ENCODE peak calls at places on chromosomes 3 and 15, in nine cellular contexts. One of them, this sample, is unnamed.

GRCh38 chr3:114411811-114412803 is 118.3 kb downstream of the TIGIT start:
- DNase-seq in CD4-positive, alpha-beta T cell: no peak
- DNase-seq in fibroblast of pulmonary artery: peak
- DNase-seq in psoas muscle: peak
- DNase-seq in GM20000: no peak
- DNase-seq in neural progenitor cell: no peak
- DNase-seq in endothelial cell: no peak
- DNase-seq in A549: peak
- DNase-seq in lower lobe of right lung: no peak
- DNase-seq in this sample: peak

GRCh38 chr3:46348811-46349482 is 5.0 kb upstream of the CCR2 start:
- DNase-seq in CD4-positive, alpha-beta T cell: no peak
- DNase-seq in A549: no peak
- DNase-seq in fibroblast of pulmonary artery: no peak
- DNase-seq in endothelial cell: no peak
- DNase-seq in GM20000: no peak
- DNase-seq in psoas muscle: no peak
- DNase-seq in neural progenitor cell: no peak
- DNase-seq in lower lobe of right lung: no peak
- DNase-seq in this sample: no peak

GRCh38 chr3:182626484-182627467 is 166.5 kb upstream of the ATP11B start:
- DNase-seq in lower lobe of right lung: no peak
- DNase-seq in A549: no peak
- DNase-seq in endothelial cell: no peak
- DNase-seq in neural progenitor cell: no peak
- DNase-seq in psoas muscle: no peak
- DNase-seq in GM20000: no peak
- DNase-seq in CD4-positive, alpha-beta T cell: no peak
- DNase-seq in fibroblast of pulmonary artery: no peak
- DNase-seq in this sample: no peak

GRCh38 chr3:65664436-65664835 is 374.3 kb downstream of the MAGI1 start:
- DNase-seq in A549: no peak
- DNase-seq in neural progenitor cell: no peak
- DNase-seq in GM20000: no peak
- DNase-seq in CD4-positive, alpha-beta T cell: no peak
- DNase-seq in lower lobe of right lung: no peak
- DNase-seq in endothelial cell: no peak
- DNase-seq in fibroblast of pulmonary artery: no peak
- DNase-seq in psoas muscle: no peak
- DNase-seq in this sample: no peak

GRCh38 chr3:186519021-186519658 is 25.0 kb downstream of the CRYGS start:
- DNase-seq in neural progenitor cell: no peak
- DNase-seq in endothelial cell: no peak
- DNase-seq in psoas muscle: no peak
- DNase-seq in fibroblast of pulmonary artery: no peak
- DNase-seq in lower lobe of right lung: no peak
- DNase-seq in A549: no peak
- DNase-seq in GM20000: no peak
- DNase-seq in CD4-positive, alpha-beta T cell: peak
- DNase-seq in this sample: no peak

GRCh38 chr15:67806539-67806935 is 18.8 kb upstream of the SKOR1 start:
- DNase-seq in neural progenitor cell: no peak
- DNase-seq in GM20000: no peak
- DNase-seq in A549: no peak
- DNase-seq in lower lobe of right lung: no peak
- DNase-seq in CD4-positive, alpha-beta T cell: no peak
- DNase-seq in endothelial cell: no peak
- DNase-seq in psoas muscle: no peak
- DNase-seq in fibroblast of pulmonary artery: no peak
- DNase-seq in this sample: no peak

GRCh38 chr15:37246856-37247255 is 146.5 kb upstream of the MEIS2 start:
- DNase-seq in fibroblast of pulmonary artery: no peak
- DNase-seq in endothelial cell: no peak
- DNase-seq in GM20000: no peak
- DNase-seq in CD4-positive, alpha-beta T cell: no peak
- DNase-seq in lower lobe of right lung: no peak
- DNase-seq in psoas muscle: no peak
- DNase-seq in A549: no peak
- DNase-seq in neural progenitor cell: peak
- DNase-seq in this sample: no peak

GRCh38 chr3:193731656-193732055 is 138.6 kb downstream of the OPA1 start:
- DNase-seq in psoas muscle: no peak
- DNase-seq in fibroblast of pulmonary artery: no peak
- DNase-seq in lower lobe of right lung: no peak
- DNase-seq in A549: no peak
- DNase-seq in neural progenitor cell: no peak
- DNase-seq in GM20000: no peak
- DNase-seq in CD4-positive, alpha-beta T cell: no peak
- DNase-seq in endothelial cell: no peak
- DNase-seq in this sample: no peak

GRCh38 chr15:83571820-83572707 is 81.9 kb upstream of the ADAMTSL3 start:
- DNase-seq in A549: peak
- DNase-seq in endothelial cell: no peak
- DNase-seq in GM20000: peak
- DNase-seq in CD4-positive, alpha-beta T cell: no peak
- DNase-seq in lower lobe of right lung: no peak
- DNase-seq in psoas muscle: no peak
- DNase-seq in neural progenitor cell: peak
- DNase-seq in fibroblast of pulmonary artery: peak
- DNase-seq in this sample: peak

GRCh38 chr3:44802006-44802405 is 40.4 kb downstream of the KIF15 start:
- DNase-seq in A549: no peak
- DNase-seq in psoas muscle: no peak
- DNase-seq in endothelial cell: no peak
- DNase-seq in lower lobe of right lung: no peak
- DNase-seq in GM20000: no peak
- DNase-seq in fibroblast of pulmonary artery: no peak
- DNase-seq in CD4-positive, alpha-beta T cell: no peak
- DNase-seq in neural progenitor cell: no peak
- DNase-seq in this sample: no peak

GRCh38 chr3:44803298-44803697 is 41.7 kb downstream of the KIF15 start:
- DNase-seq in fibroblast of pulmonary artery: no peak
- DNase-seq in CD4-positive, alpha-beta T cell: no peak
- DNase-seq in psoas muscle: no peak
- DNase-seq in GM20000: no peak
- DNase-seq in endothelial cell: no peak
- DNase-seq in neural progenitor cell: no peak
- DNase-seq in lower lobe of right lung: no peak
- DNase-seq in A549: no peak
- DNase-seq in this sample: no peak

DNA sequence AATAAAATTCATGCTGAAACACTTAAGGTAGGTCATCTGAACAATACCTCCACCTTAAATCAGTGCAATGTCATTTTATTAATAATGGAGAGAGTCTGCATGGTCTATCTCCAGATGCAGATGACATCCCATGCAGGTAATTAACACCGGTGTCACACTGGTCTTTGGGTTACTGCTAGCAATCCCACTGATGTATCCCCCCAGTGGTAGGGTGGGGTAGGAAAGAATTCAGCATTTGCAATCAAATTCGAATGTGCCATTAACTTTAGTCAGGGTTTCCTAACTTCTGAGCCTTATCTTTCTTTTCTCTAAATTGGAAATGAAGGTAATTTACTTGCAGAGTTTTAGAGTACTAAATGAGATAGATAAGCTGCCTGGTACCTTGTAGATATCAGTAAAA is 44.4 kb downstream of the KIF15 start:
- DNase-seq in neural progenitor cell: no peak
- DNase-seq in psoas muscle: no peak
- DNase-seq in CD4-positive, alpha-beta T cell: no peak
- DNase-seq in lower lobe of right lung: no peak
- DNase-seq in A549: no peak
- DNase-seq in fibroblast of pulmonary artery: no peak
- DNase-seq in GM20000: no peak
- DNase-seq in endothelial cell: no peak
- DNase-seq in this sample: no peak
- TF ChIP-seq CTCF in neural progenitor cell: no peak
- TF ChIP-seq CTCF in psoas muscle: no peak
- TF ChIP-seq CTCF in CD4-positive, alpha-beta T cell: no peak
- TF ChIP-seq CTCF in lower lobe of right lung: no peak
- TF ChIP-seq CTCF in A549: no peak
- TF ChIP-seq CTCF in fibroblast of pulmonary artery: no peak
- TF ChIP-seq CTCF in GM20000: no peak
- TF ChIP-seq CTCF in endothelial cell: no peak
- TF ChIP-seq CTCF in this sample: no peak

GRCh38 chr15:49215768-49216739 is 46.0 kb downstream of the GALK2 start:
- DNase-seq in CD4-positive, alpha-beta T cell: no peak
- DNase-seq in lower lobe of right lung: peak
- DNase-seq in A549: peak
- DNase-seq in endothelial cell: no peak
- DNase-seq in GM20000: peak
- DNase-seq in psoas muscle: no peak
- DNase-seq in fibroblast of pulmonary artery: no peak
- DNase-seq in neural progenitor cell: peak
- DNase-seq in this sample: peak
- TF ChIP-seq CTCF in CD4-positive, alpha-beta T cell: no peak
- TF ChIP-seq CTCF in lower lobe of right lung: peak
- TF ChIP-seq CTCF in A549: no peak
- TF ChIP-seq CTCF in endothelial cell: no peak
- TF ChIP-seq CTCF in GM20000: no peak
- TF ChIP-seq CTCF in psoas muscle: peak
- TF ChIP-seq CTCF in fibroblast of pulmonary artery: no peak
- TF ChIP-seq CTCF in neural progenitor cell: peak
- TF ChIP-seq CTCF in this sample: peak

GRCh38 chr3:40108643-40109042 is 200.9 kb upstream of the EIF1B start:
- DNase-seq in endothelial cell: no peak
- DNase-seq in fibroblast of pulmonary artery: no peak
- DNase-seq in lower lobe of right lung: no peak
- DNase-seq in GM20000: no peak
- DNase-seq in A549: no peak
- DNase-seq in psoas muscle: no peak
- DNase-seq in CD4-positive, alpha-beta T cell: no peak
- DNase-seq in neural progenitor cell: no peak
- DNase-seq in this sample: no peak

GRCh38 chr3:40104441-40104840 is 205.1 kb upstream of the EIF1B start:
- DNase-seq in lower lobe of right lung: no peak
- DNase-seq in psoas muscle: no peak
- DNase-seq in fibroblast of pulmonary artery: no peak
- DNase-seq in endothelial cell: no peak
- DNase-seq in neural progenitor cell: no peak
- DNase-seq in A549: no peak
- DNase-seq in CD4-positive, alpha-beta T cell: no peak
- DNase-seq in GM20000: no peak
- DNase-seq in this sample: no peak

GRCh38 chr3:40109641-40110490 is 199.6 kb upstream of the EIF1B start:
- DNase-seq in fibroblast of pulmonary artery: no peak
- DNase-seq in GM20000: no peak
- DNase-seq in psoas muscle: no peak
- DNase-seq in neural progenitor cell: peak
- DNase-seq in CD4-positive, alpha-beta T cell: no peak
- DNase-seq in lower lobe of right lung: no peak
- DNase-seq in endothelial cell: peak
- DNase-seq in A549: no peak
- DNase-seq in this sample: no peak
- TF ChIP-seq CTCF in fibroblast of pulmonary artery: peak
- TF ChIP-seq CTCF in GM20000: no peak
- TF ChIP-seq CTCF in psoas muscle: no peak
- TF ChIP-seq CTCF in neural progenitor cell: peak
- TF ChIP-seq CTCF in CD4-positive, alpha-beta T cell: no peak
- TF ChIP-seq CTCF in lower lobe of right lung: no peak
- TF ChIP-seq CTCF in endothelial cell: peak
- TF ChIP-seq CTCF in A549: no peak
- TF ChIP-seq CTCF in this sample: no peak

DNA sequence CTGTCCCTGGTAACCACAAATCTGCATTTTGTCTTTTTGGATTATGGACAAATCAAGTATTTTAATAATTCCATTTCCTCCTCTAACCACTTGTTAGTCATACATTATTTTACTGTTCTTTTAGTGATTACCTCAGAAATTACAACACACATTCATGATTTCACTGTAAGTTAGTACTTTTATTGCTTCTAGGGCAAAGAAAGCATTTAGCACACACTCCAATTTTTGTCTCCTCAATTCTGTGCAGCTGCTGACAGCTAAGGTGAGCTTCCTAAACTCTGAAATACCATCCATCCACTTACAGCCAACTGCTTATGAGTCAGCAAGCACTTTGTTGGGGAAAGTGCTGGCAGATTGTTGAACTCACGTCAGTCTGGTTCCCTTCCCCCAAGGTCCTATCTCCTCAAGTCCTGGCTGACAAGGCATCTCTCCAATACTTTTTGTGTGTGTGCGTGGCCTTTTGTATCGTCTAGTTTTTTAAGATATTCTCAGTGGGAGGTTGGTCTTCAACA is 49.4 kb upstream of the TNFAIP8L3 start:
- DNase-seq in fibroblast of pulmonary artery: peak
- DNase-seq in neural progenitor cell: no peak
- DNase-seq in psoas muscle: no peak
- DNase-seq in GM20000: no peak
- DNase-seq in endothelial cell: no peak
- DNase-seq in lower lobe of right lung: no peak
- DNase-seq in A549: peak
- DNase-seq in CD4-positive, alpha-beta T cell: no peak
- DNase-seq in this sample: no peak
- TF ChIP-seq CTCF in fibroblast of pulmonary artery: no peak
- TF ChIP-seq CTCF in neural progenitor cell: no peak
- TF ChIP-seq CTCF in psoas muscle: no peak
- TF ChIP-seq CTCF in GM20000: no peak
- TF ChIP-seq CTCF in endothelial cell: no peak
- TF ChIP-seq CTCF in lower lobe of right lung: no peak
- TF ChIP-seq CTCF in A549: no peak
- TF ChIP-seq CTCF in CD4-positive, alpha-beta T cell: no peak
- TF ChIP-seq CTCF in this sample: no peak

DNA sequence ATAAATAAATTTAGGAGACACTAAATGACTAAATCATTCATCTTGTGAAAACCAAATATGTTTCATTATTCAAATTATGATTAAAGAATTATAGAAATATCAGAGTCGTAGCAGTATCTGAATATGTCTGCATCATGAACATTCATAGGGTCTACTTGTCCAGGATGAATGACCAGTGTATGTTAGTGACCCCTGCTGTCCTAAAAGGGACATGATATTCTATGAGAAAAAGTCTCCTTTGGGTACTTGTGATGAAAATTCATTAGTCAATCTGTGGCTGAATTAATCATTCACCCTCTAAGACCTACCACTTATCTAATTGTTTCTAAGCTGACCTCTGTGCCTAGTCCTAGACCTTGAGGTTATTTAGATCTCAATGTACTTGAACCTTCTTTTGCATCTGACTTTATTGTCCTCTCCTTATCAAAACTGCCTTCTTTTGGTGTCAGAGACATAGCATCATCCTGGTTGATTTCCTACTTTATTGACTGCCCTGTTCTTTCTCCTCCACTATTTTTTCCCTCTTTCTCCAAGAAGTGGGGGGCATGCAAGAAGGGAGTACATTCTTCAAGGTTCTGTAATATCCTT is 799.3 kb downstream of the DIPK2A start:
- DNase-seq in endothelial cell: no peak
- DNase-seq in lower lobe of right lung: no peak
- DNase-seq in fibroblast of pulmonary artery: peak
- DNase-seq in neural progenitor cell: peak
- DNase-seq in A549: peak
- DNase-seq in GM20000: no peak
- DNase-seq in psoas muscle: no peak
- DNase-seq in CD4-positive, alpha-beta T cell: no peak
- DNase-seq in this sample: no peak
- TF ChIP-seq CTCF in endothelial cell: peak
- TF ChIP-seq CTCF in lower lobe of right lung: peak
- TF ChIP-seq CTCF in fibroblast of pulmonary artery: peak
- TF ChIP-seq CTCF in neural progenitor cell: peak
- TF ChIP-seq CTCF in A549: peak
- TF ChIP-seq CTCF in GM20000: no peak
- TF ChIP-seq CTCF in psoas muscle: peak
- TF ChIP-seq CTCF in CD4-positive, alpha-beta T cell: no peak
- TF ChIP-seq CTCF in this sample: peak

GRCh38 chr3:42562047-42562907 is 19.5 kb downstream of the SEC22C start:
- DNase-seq in GM20000: no peak
- DNase-seq in psoas muscle: no peak
- DNase-seq in CD4-positive, alpha-beta T cell: no peak
- DNase-seq in lower lobe of right lung: no peak
- DNase-seq in A549: no peak
- DNase-seq in endothelial cell: no peak
- DNase-seq in fibroblast of pulmonary artery: no peak
- DNase-seq in neural progenitor cell: no peak
- DNase-seq in this sample: no peak
- TF ChIP-seq CTCF in GM20000: no peak
- TF ChIP-seq CTCF in psoas muscle: no peak
- TF ChIP-seq CTCF in CD4-positive, alpha-beta T cell: no peak
- TF ChIP-seq CTCF in lower lobe of right lung: no peak
- TF ChIP-seq CTCF in A549: no peak
- TF ChIP-seq CTCF in endothelial cell: no peak
- TF ChIP-seq CTCF in fibroblast of pulmonary artery: no peak
- TF ChIP-seq CTCF in neural progenitor cell: no peak
- TF ChIP-seq CTCF in this sample: peak